ENCODE peak calls at places on chromosomes 2 and 18, in five cellular contexts. N is epithelial cell of esophagus, W is DMS53, X is GM06990, H is A549. B is an unnamed sample.

GRCh38 chr2:217713395-217714267 is 289.2 kb downstream of the TNS1 start:
- DNase-seq in X (peak), W (peak), H (peak), N (peak), B (peak)

GRCh38 chr18:72820571-72820970 is 47.2 kb downstream of the NETO1 start:
- DNase-seq in W (no peak), X (no peak), H (no peak), N (peak), B (no peak)

GRCh38 chr2:151730242-151730975 is 3.9 kb downstream of the NEB start:
- DNase-seq in X (peak), H (no peak), N (peak), W (no peak), B (no peak)

GRCh38 chr2:238730001-238730669 is 117.8 kb upstream of the TWIST2 start:
- DNase-seq in X (no peak), N (no peak), W (no peak), H (no peak), B (no peak)

GRCh38 chr2:16620590-16620989 is 45.0 kb downstream of the CYRIA start:
- DNase-seq in W (no peak), H (no peak), X (no peak), N (peak), B (no peak)

GRCh38 chr2:44441200-44441599 is 79.5 kb downstream of the CAMKMT start:
- DNase-seq in W (no peak), H (peak), N (peak), X (no peak), B (no peak)

GRCh38 chr2:96527990-96528679 is 8.4 kb upstream of the ARID5A start:
- DNase-seq in H (no peak), X (peak), N (no peak), W (no peak), B (no peak)

GRCh38 chr2:72895154-72895553 is 7.9 kb downstream of the SPR start:
- DNase-seq in X (no peak), N (no peak), H (no peak), W (no peak), B (no peak)

GRCh38 chr2:138020432-138020831 is 56.2 kb downstream of the HNMT start:
- DNase-seq in H (no peak), N (no peak), W (peak), X (no peak), B (no peak)